ENCODE peak calls at places on chromosomes 5 and 9, in five cellular contexts. W is K562, K is A549, D is GM12878, A is HepG2. V is an unnamed sample.

GRCh38 chr9:136192289-136193126 is 12.4 kb downstream of the LHX3 start:
- DNase-seq in W (no peak), A (no peak), K (no peak), D (no peak), V (peak; percentile 44)

GRCh38 chr9:79233542-79233941 is 338.2 kb upstream of the TLE4 start:
- DNase-seq in A (peak; percentile 33), K (peak; percentile 33), D (no peak), W (peak; percentile 8), V (peak; percentile 82)

GRCh38 chr5:108259306-108259705 is 122.6 kb downstream of the FBXL17 start:
- DNase-seq in W (no peak), K (no peak), A (no peak), D (no peak), V (peak; percentile 34)

GRCh38 chr5:165626161-165626560 is 2120.7 kb downstream of the MAT2B start:
- DNase-seq in D (no peak), W (no peak), K (no peak), A (no peak), V (no peak)

GRCh38 chr9:137618105-137619067 is at the start of gene EHMT1:
- DNase-seq in D (peak; percentile 32), A (peak; percentile 67), K (peak; percentile 84), W (peak; percentile 96), V (peak; percentile 86)

GRCh38 chr5:163888366-163888765 is 382.9 kb downstream of the MAT2B start:
- DNase-seq in K (no peak), D (no peak), W (no peak), A (no peak), V (no peak)

GRCh38 chr5:68356216-68356615 is 140.7 kb downstream of the PIK3R1 start:
- DNase-seq in A (no peak), W (no peak), K (no peak), D (no peak), V (no peak)

GRCh38 chr5:67548520-67549262 is 352.1 kb upstream of the CD180 start:
- DNase-seq in D (no peak), K (no peak), W (no peak), A (peak; percentile 1), V (no peak)

GRCh38 chr9:102113191-102113590 is 374.7 kb upstream of the GRIN3A start:
- DNase-seq in W (no peak), K (no peak), A (no peak), D (no peak), V (no peak)

GRCh38 chr5:150184990-150185952 is 4.6 kb upstream of the SLC6A7 start:
- DNase-seq in K (no peak), W (no peak), D (no peak), A (peak; percentile 28), V (no peak)

GRCh38 chr5:111379391-111379816 is 132.9 kb downstream of the STARD4 start:
- DNase-seq in W (no peak), D (no peak), K (no peak), A (no peak), V (no peak)

GRCh38 chr9:20884985-20885593 is 146.4 kb downstream of the HACD4 start:
- DNase-seq in D (peak; percentile 15), W (no peak), K (peak; percentile 71), A (peak; percentile 44), V (peak; percentile 81)

GRCh38 chr5:108743344-108743743 is 4.4 kb upstream of the FER start:
- DNase-seq in K (no peak), A (no peak), D (no peak), W (no peak), V (peak; percentile 34)

GRCh38 chr9:109806506-109807115 is 26.6 kb downstream of the PALM2AKAP2 start:
- DNase-seq in K (no peak), D (no peak), A (no peak), W (no peak), V (no peak)

GRCh38 chr5:2128696-2129340 is 246.1 kb upstream of the IRX4 start:
- DNase-seq in K (no peak), D (no peak), W (no peak), A (no peak), V (no peak)

GRCh38 chr5:89878140-89878570 is 531.4 kb downstream of the CETN3 start:
- DNase-seq in A (peak; percentile 6), D (no peak), K (peak; percentile 5), W (no peak), V (peak; percentile 4)

GRCh38 chr9:27487128-27487527 is 37.0 kb upstream of the IFNK start:
- DNase-seq in K (no peak), D (no peak), W (no peak), A (no peak), V (no peak)

GRCh38 chr9:116391306-116391900 is 237.8 kb downstream of the PAPPA start:
- DNase-seq in K (no peak), D (no peak), W (no peak), A (no peak), V (no peak)

GRCh38 chr9:122228906-122229837 is at the start of gene LHX6:
- DNase-seq in A (no peak), W (peak; percentile 79), D (no peak), K (no peak), V (peak; percentile 32)

GRCh38 chr9:27940535-27940934 is 367.3 kb upstream of the C9orf72 start:
- DNase-seq in K (no peak), A (no peak), W (no peak), D (no peak), V (no peak)

GRCh38 chr5:84524491-84524890 is 139.8 kb upstream of the EDIL3 start:
- DNase-seq in A (no peak), D (no peak), W (no peak), K (no peak), V (no peak)

GRCh38 chr9:121771418-121771817 is 120.0 kb downstream of the DAB2IP start:
- DNase-seq in D (no peak), W (no peak), A (no peak), K (no peak), V (no peak)

GRCh38 chr5:69489246-69489645 is 3.3 kb upstream of the OCLN start:
- DNase-seq in W (no peak), D (no peak), A (no peak), K (no peak), V (peak; percentile 17)

GRCh38 chr5:75457691-75458090 is 53.7 kb downstream of the CERT1 start:
- DNase-seq in W (no peak), A (no peak), D (no peak), K (no peak), V (no peak)

GRCh38 chr5:151130922-151131891 is 26.4 kb downstream of the ANXA6 start:
- DNase-seq in D (no peak), W (no peak), K (no peak), A (no peak), V (no peak)

GRCh38 chr9:35026671-35027070 is 37.1 kb downstream of the DNAJB5 start:
- DNase-seq in A (no peak), K (no peak), D (no peak), W (no peak), V (no peak)

GRCh38 chr5:139474815-139475791 is 4.3 kb downstream of the SMIM33 start:
- DNase-seq in A (no peak), K (no peak), W (peak; percentile 69), D (no peak), V (no peak)

GRCh38 chr5:59766394-59766793 is 127.1 kb downstream of the PDE4D start:
- DNase-seq in W (no peak), A (no peak), K (peak; percentile 58), D (no peak), V (no peak)

GRCh38 chr9:127162046-127162445 is 39.6 kb upstream of the ANGPTL2 start:
- DNase-seq in D (no peak), A (no peak), K (no peak), W (no peak), V (no peak)

GRCh38 chr5:133821311-133821741 is 147.1 kb downstream of the C5orf15 start:
- DNase-seq in A (no peak), W (no peak), K (no peak), D (no peak), V (no peak)

GRCh38 chr5:124866355-124867063 is 120.1 kb upstream of the ZNF608 start:
- DNase-seq in W (no peak), K (no peak), A (no peak), D (no peak), V (no peak)

GRCh38 chr9:33132249-33132772 is 34.8 kb downstream of the B4GALT1 start:
- DNase-seq in K (peak; percentile 52), A (no peak), D (no peak), W (no peak), V (no peak)

GRCh38 chr9:37769306-37769705 is 15.6 kb downstream of the EXOSC3 start:
- DNase-seq in K (no peak), D (no peak), W (peak; percentile 27), A (no peak), V (no peak)

DNA sequence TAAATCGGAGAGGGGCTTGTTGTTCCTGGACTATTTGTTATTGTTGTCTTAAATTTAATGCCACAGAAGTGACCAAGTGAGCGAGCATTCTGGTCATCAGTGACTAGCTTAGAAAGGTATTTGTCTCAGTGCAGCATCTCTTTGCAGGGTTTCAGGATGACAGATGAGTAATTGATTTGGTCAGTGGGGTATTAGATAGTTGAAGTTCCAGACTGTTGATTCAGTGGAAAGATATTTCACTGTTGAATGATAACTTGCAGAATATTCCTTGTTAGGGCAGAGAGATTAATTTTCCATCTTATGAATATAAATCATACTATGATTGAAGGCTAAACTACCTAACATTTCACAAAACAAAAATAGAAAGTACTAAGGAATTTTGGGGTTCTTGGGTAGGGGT is 122.4 kb downstream of the TRIO start:
- DNase-seq in A (peak; percentile 53), D (no peak), W (no peak), K (peak; percentile 75), V (no peak)
- TF ChIP-seq JUNB in A (no peak), D (no peak), W (no peak), K (peak; percentile 88), V (no peak)

GRCh38 chr9:129331772-129332512 is 153.9 kb upstream of the IER5L start:
- DNase-seq in D (no peak), A (no peak), K (no peak), W (no peak), V (no peak)
- TF ChIP-seq JUNB in D (no peak), A (no peak), K (no peak), W (no peak), V (no peak)

DNA sequence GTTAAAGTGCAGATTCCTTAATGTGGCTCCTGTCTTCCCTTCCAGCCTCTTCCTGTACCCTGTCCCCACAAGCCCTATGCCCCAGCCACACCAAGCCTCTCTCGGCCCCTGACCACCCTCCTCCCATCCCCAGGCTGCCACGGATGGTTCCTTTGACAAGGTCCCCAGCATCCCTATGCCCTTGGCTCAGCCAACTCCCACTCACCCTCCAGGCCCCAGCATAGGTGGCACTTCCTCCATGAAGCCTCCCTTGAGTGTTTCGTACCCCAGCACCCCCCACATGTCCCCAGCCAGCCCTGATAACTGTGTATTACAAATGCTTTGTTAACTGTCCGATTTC is 115.5 kb upstream of the TBC1D2 start:
- DNase-seq in W (no peak), K (no peak), D (no peak), A (no peak), V (no peak)
- TF ChIP-seq JUNB in W (no peak), K (no peak), D (no peak), A (no peak), V (no peak)

GRCh38 chr9:5437254-5438216 is at the start of gene PLGRKT:
- DNase-seq in K (peak; percentile 94), D (peak; percentile 81), A (peak; percentile 93), W (peak; percentile 39), V (peak; percentile 97)

GRCh38 chr9:5440426-5440825 is 2.7 kb upstream of the PLGRKT start:
- DNase-seq in K (no peak), D (no peak), A (no peak), W (no peak), V (no peak)

GRCh38 chr9:5436441-5436840 is 1.3 kb downstream of the PLGRKT start:
- DNase-seq in D (no peak), W (no peak), K (no peak), A (no peak), V (no peak)

GRCh38 chr9:5441043-5441442 is 3.3 kb upstream of the PLGRKT start:
- DNase-seq in A (no peak), W (no peak), K (peak; percentile 42), D (no peak), V (no peak)

GRCh38 chr9:5438301-5439162 is 807 bp upstream of the PLGRKT start:
- DNase-seq in W (no peak), D (peak; percentile 89), A (no peak), K (peak; percentile 37), V (no peak)
- TF ChIP-seq JUNB in W (no peak), D (peak; percentile 28), A (no peak), K (no peak), V (no peak)

V was measured in GM23338.